ENCODE peak calls at places on chromosomes 7 and 10, in six cellular contexts. One of them, this sample, is unnamed.

GRCh38 chr10:99854860-99855259 is 72.4 kb downstream of the ABCC2 start:
- DNase-seq in lower lobe of right lung: no peak
- DNase-seq in nephron progenitor cell: peak; percentile 16
- DNase-seq in GM23338: peak; percentile 69
- DNase-seq in GM10248: no peak
- DNase-seq in endodermal cell: no peak
- DNase-seq in this sample: no peak

GRCh38 chr7:138726288-138726687 is 25.1 kb upstream of the SVOPL start:
- DNase-seq in endodermal cell: peak; percentile 65
- DNase-seq in nephron progenitor cell: no peak
- DNase-seq in GM10248: no peak
- DNase-seq in GM23338: peak; percentile 56
- DNase-seq in lower lobe of right lung: no peak
- DNase-seq in this sample: no peak

GRCh38 chr10:95346715-95347401 is 56.1 kb upstream of the PDLIM1 start:
- DNase-seq in endodermal cell: peak; percentile 78
- DNase-seq in lower lobe of right lung: no peak
- DNase-seq in nephron progenitor cell: no peak
- DNase-seq in GM23338: peak; percentile 84
- DNase-seq in GM10248: no peak
- DNase-seq in this sample: no peak

GRCh38 chr10:79242620-79243152 is 104.6 kb upstream of the PPIF start:
- DNase-seq in GM10248: peak; percentile 78
- DNase-seq in nephron progenitor cell: peak; percentile 81
- DNase-seq in endodermal cell: peak; percentile 86
- DNase-seq in GM23338: peak; percentile 73
- DNase-seq in lower lobe of right lung: peak; percentile 71
- DNase-seq in this sample: peak; percentile 82

GRCh38 chr7:84823530-84823929 is 363.3 kb downstream of the SEMA3D start:
- DNase-seq in endodermal cell: no peak
- DNase-seq in nephron progenitor cell: no peak
- DNase-seq in lower lobe of right lung: no peak
- DNase-seq in GM10248: no peak
- DNase-seq in GM23338: no peak
- DNase-seq in this sample: no peak

GRCh38 chr7:151470656-151471180 is 30.8 kb upstream of the CRYGN start:
- DNase-seq in endodermal cell: peak; percentile 38
- DNase-seq in GM23338: no peak
- DNase-seq in nephron progenitor cell: no peak
- DNase-seq in lower lobe of right lung: no peak
- DNase-seq in GM10248: no peak
- DNase-seq in this sample: no peak

GRCh38 chr10:15405319-15405718 is 34.2 kb upstream of the FAM171A1 start:
- DNase-seq in GM10248: no peak
- DNase-seq in nephron progenitor cell: no peak
- DNase-seq in lower lobe of right lung: no peak
- DNase-seq in endodermal cell: no peak
- DNase-seq in GM23338: no peak
- DNase-seq in this sample: no peak

GRCh38 chr7:112226701-112227276 is 20.3 kb downstream of the ZNF277 start:
- DNase-seq in endodermal cell: no peak
- DNase-seq in nephron progenitor cell: no peak
- DNase-seq in lower lobe of right lung: no peak
- DNase-seq in GM23338: no peak
- DNase-seq in GM10248: no peak
- DNase-seq in this sample: no peak

GRCh38 chr7:91940171-91940570 is 491 bp upstream of the AKAP9 start:
- DNase-seq in endodermal cell: peak; percentile 72
- DNase-seq in nephron progenitor cell: peak; percentile 29
- DNase-seq in GM23338: peak; percentile 70
- DNase-seq in lower lobe of right lung: no peak
- DNase-seq in GM10248: peak; percentile 44
- DNase-seq in this sample: peak; percentile 56

GRCh38 chr7:63925626-63926460 is 72.8 kb upstream of the ZNF722 start:
- DNase-seq in endodermal cell: no peak
- DNase-seq in lower lobe of right lung: peak; percentile 95
- DNase-seq in GM23338: no peak
- DNase-seq in GM10248: no peak
- DNase-seq in nephron progenitor cell: no peak
- DNase-seq in this sample: peak; percentile 87

GRCh38 chr10:102713483-102713813 is 749 bp downstream of the ARL3 start:
- DNase-seq in GM23338: no peak
- DNase-seq in lower lobe of right lung: no peak
- DNase-seq in GM10248: no peak
- DNase-seq in nephron progenitor cell: no peak
- DNase-seq in endodermal cell: no peak
- DNase-seq in this sample: no peak

GRCh38 chr7:68697821-68698280 is 900.4 kb upstream of the AUTS2 start:
- DNase-seq in GM23338: no peak
- DNase-seq in GM10248: no peak
- DNase-seq in nephron progenitor cell: no peak
- DNase-seq in lower lobe of right lung: no peak
- DNase-seq in endodermal cell: no peak
- DNase-seq in this sample: no peak

GRCh38 chr7:155860840-155861479 is 48.7 kb upstream of the SHH start:
- DNase-seq in GM10248: no peak
- DNase-seq in lower lobe of right lung: peak; percentile 86
- DNase-seq in nephron progenitor cell: no peak
- DNase-seq in endodermal cell: peak; percentile 32
- DNase-seq in GM23338: no peak
- DNase-seq in this sample: no peak

GRCh38 chr7:30845426-30846135 is 66.1 kb upstream of the AQP1 start:
- DNase-seq in GM10248: no peak
- DNase-seq in GM23338: no peak
- DNase-seq in endodermal cell: no peak
- DNase-seq in lower lobe of right lung: peak; percentile 90
- DNase-seq in nephron progenitor cell: no peak
- DNase-seq in this sample: no peak

GRCh38 chr10:4812041-4812440 is 14.0 kb upstream of the AKR1E2 start:
- DNase-seq in endodermal cell: no peak
- DNase-seq in GM23338: no peak
- DNase-seq in nephron progenitor cell: no peak
- DNase-seq in GM10248: no peak
- DNase-seq in lower lobe of right lung: no peak
- DNase-seq in this sample: no peak

GRCh38 chr7:12436896-12437535 is 33.4 kb upstream of the VWDE start:
- DNase-seq in GM23338: peak; percentile 72
- DNase-seq in nephron progenitor cell: peak; percentile 13
- DNase-seq in endodermal cell: peak; percentile 75
- DNase-seq in lower lobe of right lung: no peak
- DNase-seq in GM10248: no peak
- DNase-seq in this sample: no peak
- TF ChIP-seq CTCF in GM23338: peak; percentile 54
- TF ChIP-seq CTCF in nephron progenitor cell: peak; percentile 21
- TF ChIP-seq CTCF in endodermal cell: peak; percentile 64
- TF ChIP-seq CTCF in lower lobe of right lung: no peak
- TF ChIP-seq CTCF in GM10248: no peak
- TF ChIP-seq CTCF in this sample: no peak

GRCh38 chr10:110535958-110536891 is 31.3 kb upstream of the SMC3 start:
- DNase-seq in GM10248: peak; percentile 72
- DNase-seq in lower lobe of right lung: peak; percentile 64
- DNase-seq in endodermal cell: peak; percentile 79
- DNase-seq in GM23338: peak; percentile 57
- DNase-seq in nephron progenitor cell: no peak
- DNase-seq in this sample: peak; percentile 95
- TF ChIP-seq CTCF in GM10248: peak; percentile 21
- TF ChIP-seq CTCF in lower lobe of right lung: peak; percentile 34
- TF ChIP-seq CTCF in endodermal cell: peak; percentile 76
- TF ChIP-seq CTCF in GM23338: peak; percentile 42
- TF ChIP-seq CTCF in nephron progenitor cell: no peak
- TF ChIP-seq CTCF in this sample: no peak

GRCh38 chr10:13989616-13990015 is 341.1 kb downstream of the FRMD4A start:
- DNase-seq in GM10248: no peak
- DNase-seq in lower lobe of right lung: no peak
- DNase-seq in nephron progenitor cell: no peak
- DNase-seq in endodermal cell: no peak
- DNase-seq in GM23338: no peak
- DNase-seq in this sample: no peak
- TF ChIP-seq CTCF in GM10248: no peak
- TF ChIP-seq CTCF in lower lobe of right lung: no peak
- TF ChIP-seq CTCF in nephron progenitor cell: no peak
- TF ChIP-seq CTCF in endodermal cell: no peak
- TF ChIP-seq CTCF in GM23338: no peak
- TF ChIP-seq CTCF in this sample: no peak

GRCh38 chr10:29815572-29815971 is 180.8 kb upstream of the SVIL start:
- DNase-seq in endodermal cell: no peak
- DNase-seq in lower lobe of right lung: no peak
- DNase-seq in nephron progenitor cell: no peak
- DNase-seq in GM23338: no peak
- DNase-seq in GM10248: no peak
- DNase-seq in this sample: no peak
- TF ChIP-seq CTCF in endodermal cell: no peak
- TF ChIP-seq CTCF in lower lobe of right lung: no peak
- TF ChIP-seq CTCF in nephron progenitor cell: no peak
- TF ChIP-seq CTCF in GM23338: no peak
- TF ChIP-seq CTCF in GM10248: no peak
- TF ChIP-seq CTCF in this sample: no peak

GRCh38 chr10:133448120-133448519 is 5.6 kb upstream of the SCART1 start:
- DNase-seq in GM10248: no peak
- DNase-seq in endodermal cell: no peak
- DNase-seq in lower lobe of right lung: no peak
- DNase-seq in nephron progenitor cell: no peak
- DNase-seq in GM23338: no peak
- DNase-seq in this sample: no peak
- TF ChIP-seq CTCF in GM10248: no peak
- TF ChIP-seq CTCF in endodermal cell: no peak
- TF ChIP-seq CTCF in lower lobe of right lung: no peak
- TF ChIP-seq CTCF in nephron progenitor cell: no peak
- TF ChIP-seq CTCF in GM23338: no peak
- TF ChIP-seq CTCF in this sample: no peak

GRCh38 chr7:46071076-46071475 is 150.0 kb upstream of the IGFBP3 start:
- DNase-seq in GM10248: no peak
- DNase-seq in lower lobe of right lung: no peak
- DNase-seq in GM23338: no peak
- DNase-seq in nephron progenitor cell: no peak
- DNase-seq in endodermal cell: no peak
- DNase-seq in this sample: no peak
- TF ChIP-seq CTCF in GM10248: no peak
- TF ChIP-seq CTCF in lower lobe of right lung: no peak
- TF ChIP-seq CTCF in GM23338: no peak
- TF ChIP-seq CTCF in nephron progenitor cell: no peak
- TF ChIP-seq CTCF in endodermal cell: no peak
- TF ChIP-seq CTCF in this sample: no peak

GRCh38 chr10:113610636-113611601 is 52.9 kb downstream of the NRAP start:
- DNase-seq in endodermal cell: peak; percentile 81
- DNase-seq in GM23338: peak; percentile 56
- DNase-seq in GM10248: no peak
- DNase-seq in nephron progenitor cell: peak; percentile 48
- DNase-seq in lower lobe of right lung: no peak
- DNase-seq in this sample: no peak
- TF ChIP-seq CTCF in endodermal cell: peak; percentile 59
- TF ChIP-seq CTCF in GM23338: peak; percentile 38
- TF ChIP-seq CTCF in GM10248: no peak
- TF ChIP-seq CTCF in nephron progenitor cell: no peak
- TF ChIP-seq CTCF in lower lobe of right lung: no peak
- TF ChIP-seq CTCF in this sample: no peak

DNA sequence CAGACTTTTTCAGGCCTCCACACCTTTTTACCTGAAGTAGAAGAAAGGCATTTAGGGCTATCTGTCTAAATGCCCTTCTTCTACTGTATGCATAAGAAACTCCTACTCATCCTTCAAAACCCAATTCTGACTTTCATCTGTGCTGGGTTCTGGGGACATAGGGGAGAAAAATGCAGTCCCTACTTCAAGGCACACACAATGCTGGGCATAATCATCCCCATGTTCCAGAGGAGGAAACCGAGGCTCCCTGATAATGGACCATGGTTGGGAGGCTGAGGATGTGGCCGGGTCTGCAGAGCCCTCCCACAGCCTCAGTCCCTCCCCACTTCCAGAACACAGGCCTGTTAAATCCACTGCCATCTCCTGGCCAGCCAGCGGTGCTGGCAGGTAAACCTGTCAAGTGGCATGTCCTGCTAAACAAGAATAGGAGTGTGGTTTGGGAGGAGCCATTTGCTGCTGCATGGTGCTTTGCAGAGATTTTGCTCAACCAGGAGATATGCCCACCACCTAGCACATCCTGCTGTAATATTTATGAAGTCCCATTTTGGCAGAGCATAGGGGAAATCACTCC is 32.0 kb downstream of the GRID1 start:
- DNase-seq in GM23338: peak; percentile 66
- DNase-seq in lower lobe of right lung: peak; percentile 46
- DNase-seq in GM10248: no peak
- DNase-seq in endodermal cell: peak; percentile 85
- DNase-seq in nephron progenitor cell: no peak
- DNase-seq in this sample: no peak
- TF ChIP-seq CTCF in GM23338: peak; percentile 47
- TF ChIP-seq CTCF in lower lobe of right lung: peak; percentile 10
- TF ChIP-seq CTCF in GM10248: no peak
- TF ChIP-seq CTCF in endodermal cell: peak; percentile 78
- TF ChIP-seq CTCF in nephron progenitor cell: no peak
- TF ChIP-seq CTCF in this sample: no peak

DNA sequence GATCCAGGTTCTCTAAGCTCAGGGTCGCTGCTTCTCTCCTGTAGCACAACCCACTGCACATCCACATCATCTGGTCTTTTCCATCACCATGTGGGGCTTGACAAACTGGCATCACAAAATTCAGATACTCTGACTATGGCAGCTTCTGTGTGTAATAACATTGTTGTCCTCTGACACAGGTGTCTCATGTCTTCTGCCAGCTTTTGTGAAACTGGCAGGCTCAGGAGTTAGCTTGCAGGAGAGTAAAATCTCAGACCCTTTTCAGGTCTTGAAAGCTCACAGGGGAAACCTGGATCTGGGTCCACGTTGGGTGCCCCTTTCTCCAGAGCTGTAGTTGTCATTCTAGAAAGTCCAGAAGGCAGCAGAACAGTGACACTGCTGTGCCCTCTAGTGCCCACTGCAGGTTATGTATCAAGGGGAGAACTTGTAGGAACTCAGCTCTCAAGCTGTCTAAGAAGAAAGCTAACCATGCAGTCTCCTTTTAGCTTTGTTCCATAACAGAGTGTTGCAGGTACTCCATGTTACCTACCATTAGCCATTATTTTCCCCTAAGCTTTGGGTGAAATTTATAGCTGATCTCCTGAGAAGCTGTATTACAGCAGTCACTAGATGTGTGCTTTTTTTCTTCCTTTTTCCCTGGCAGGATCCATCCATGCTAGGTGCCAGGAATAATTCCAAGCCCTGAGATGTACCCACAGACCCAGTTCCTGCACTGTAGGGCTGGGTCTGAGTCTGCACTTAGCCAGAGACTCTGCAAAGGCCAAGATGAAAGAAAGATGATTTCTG is 102.7 kb downstream of the ZNF248 start:
- DNase-seq in GM23338: no peak
- DNase-seq in lower lobe of right lung: no peak
- DNase-seq in nephron progenitor cell: no peak
- DNase-seq in endodermal cell: no peak
- DNase-seq in GM10248: no peak
- DNase-seq in this sample: peak; percentile 4
- TF ChIP-seq CTCF in GM23338: no peak
- TF ChIP-seq CTCF in lower lobe of right lung: peak; percentile 46
- TF ChIP-seq CTCF in nephron progenitor cell: no peak
- TF ChIP-seq CTCF in endodermal cell: peak; percentile 44
- TF ChIP-seq CTCF in GM10248: peak; percentile 49
- TF ChIP-seq CTCF in this sample: no peak

DNA sequence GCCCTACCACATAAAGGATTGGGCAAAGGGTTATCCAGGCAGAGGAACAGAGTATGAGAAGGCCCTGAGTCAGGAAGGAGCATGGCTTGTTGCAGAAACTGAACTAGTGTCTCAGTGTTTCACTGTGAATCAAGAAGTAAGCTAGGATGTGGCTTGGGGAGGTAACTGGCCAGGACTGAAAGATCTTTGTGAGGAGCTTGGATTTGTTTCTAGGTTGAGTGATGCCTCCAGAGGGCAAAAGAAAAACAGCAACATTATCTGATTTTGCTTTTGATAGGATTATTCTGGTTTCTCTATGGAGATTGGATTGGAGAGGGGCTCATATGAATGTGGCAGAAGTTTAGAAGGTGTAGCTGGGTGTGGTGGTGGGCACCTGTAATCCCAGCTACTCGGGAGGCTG is 137.9 kb upstream of the HDAC9 start:
- DNase-seq in lower lobe of right lung: no peak
- DNase-seq in GM10248: peak; percentile 9
- DNase-seq in GM23338: peak; percentile 55
- DNase-seq in endodermal cell: no peak
- DNase-seq in nephron progenitor cell: no peak
- DNase-seq in this sample: no peak
- TF ChIP-seq CTCF in lower lobe of right lung: no peak
- TF ChIP-seq CTCF in GM10248: no peak
- TF ChIP-seq CTCF in GM23338: peak; percentile 45
- TF ChIP-seq CTCF in endodermal cell: peak; percentile 66
- TF ChIP-seq CTCF in nephron progenitor cell: no peak
- TF ChIP-seq CTCF in this sample: no peak

This sample was measured in activated CD8-positive, alpha-beta T cell treated with anti-CD3 and anti-CD28 coated beads for 36 hours.